ENCODE peak calls at places on chromosomes 4 and X, in nine cellular contexts. N is neural progenitor cell; Z is A549; T is AG09309; I is astrocyte of the spinal cord; A is esophagus squamous epithelium; C is CD8-positive, alpha-beta T cell; G is HCT116; V is uterus. Q is an unnamed sample.

GRCh38 chr4:139619644-139620043 is 46.0 kb upstream of the MGST2 start:
- DNase-seq in N (peak; percentile 46), Z (peak; percentile 55), T (no peak), I (no peak), A (no peak), C (no peak), G (no peak), V (no peak), Q (no peak)

GRCh38 chr4:103244251-103244650 is 46.1 kb upstream of the CENPE start:
- DNase-seq in N (no peak), Z (no peak), T (no peak), I (no peak), A (no peak), C (no peak), G (no peak), V (no peak), Q (no peak)

GRCh38 chr4:128386761-128387599 is 99.4 kb upstream of the PGRMC2 start:
- DNase-seq in N (no peak), Z (peak; percentile 90), T (peak; percentile 92), I (peak; percentile 98), A (peak; percentile 30), C (no peak), G (peak; percentile 67), V (peak; percentile 96), Q (peak; percentile 98)

GRCh38 chrX:96147645-96148044 is 537.0 kb upstream of the DIAPH2 start:
- DNase-seq in N (no peak), Z (no peak), T (no peak), I (no peak), A (no peak), C (no peak), G (no peak), V (no peak), Q (no peak)

GRCh38 chr4:185566425-185566824 is 31.1 kb upstream of the PDLIM3 start:
- DNase-seq in N (no peak), Z (no peak), T (no peak), I (no peak), A (no peak), C (no peak), G (no peak), V (no peak), Q (no peak)

GRCh38 chr4:142351958-142352357 is 494.1 kb downstream of the INPP4B start:
- DNase-seq in N (peak; percentile 71), Z (no peak), T (no peak), I (no peak), A (no peak), C (no peak), G (no peak), V (no peak), Q (no peak)

GRCh38 chr4:40976343-40976742 is 226.6 kb downstream of the NSUN7 start:
- DNase-seq in N (peak; percentile 72), Z (peak; percentile 59), T (no peak), I (peak; percentile 72), A (no peak), C (no peak), G (peak; percentile 51), V (no peak), Q (peak; percentile 74)

GRCh38 chr4:153816542-153816941 is 27.7 kb upstream of the SFRP2 start:
- DNase-seq in N (no peak), Z (no peak), T (no peak), I (no peak), A (no peak), C (no peak), G (no peak), V (no peak), Q (no peak)

GRCh38 chr4:15197005-15197404 is 194.7 kb downstream of the CPEB2 start:
- DNase-seq in N (peak; percentile 45), Z (peak; percentile 8), T (no peak), I (peak; percentile 69), A (no peak), C (no peak), G (no peak), V (no peak), Q (no peak)

GRCh38 chr4:81237791-81238190 is 22.8 kb upstream of the PRKG2 start:
- DNase-seq in N (no peak), Z (no peak), T (no peak), I (no peak), A (no peak), C (no peak), G (no peak), V (no peak), Q (no peak)

GRCh38 chrX:18945488-18945887 is 38.4 kb downstream of the PHKA2 start:
- DNase-seq in N (no peak), Z (no peak), T (no peak), I (no peak), A (no peak), C (no peak), G (no peak), V (no peak), Q (no peak)

GRCh38 chrX:48700951-48701653 is 4.6 kb downstream of the SUV39H1 start:
- DNase-seq in N (no peak), Z (no peak), T (no peak), I (no peak), A (no peak), C (no peak), G (no peak), V (no peak), Q (no peak)

GRCh38 chr4:56972389-56972788 is 5.0 kb downstream of the NOA1 start:
- DNase-seq in N (no peak), Z (no peak), T (no peak), I (no peak), A (no peak), C (no peak), G (no peak), V (no peak), Q (no peak)

GRCh38 chr4:77815651-77816050 is 3.5 kb downstream of the CNOT6L start:
- DNase-seq in N (no peak), Z (no peak), T (no peak), I (no peak), A (no peak), C (no peak), G (no peak), V (no peak), Q (no peak)

GRCh38 chrX:22520128-22520828 is 247.6 kb downstream of the CBLL2 start:
- DNase-seq in N (no peak), Z (no peak), T (no peak), I (no peak), A (no peak), C (no peak), G (peak; percentile 2), V (no peak), Q (no peak)

GRCh38 chr4:148651991-148652390 is 209.8 kb upstream of the NR3C2 start:
- DNase-seq in N (peak; percentile 3), Z (no peak), T (no peak), I (no peak), A (no peak), C (no peak), G (no peak), V (no peak), Q (no peak)

GRCh38 chr4:688695-689497 is at the start of gene SLC49A3:
- DNase-seq in N (peak; percentile 45), Z (no peak), T (no peak), I (no peak), A (no peak), C (no peak), G (no peak), V (no peak), Q (no peak)
- H3K4me3 ChIP-seq in N (peak within 1 kb of the TSS; percentile 39), Z (no peak within 1 kb of the TSS), T (peak within 1 kb of the TSS; percentile 40), I (peak within 1 kb of the TSS; percentile 29), A (peak within 1 kb of the TSS; percentile 44), C (no peak within 1 kb of the TSS), G (peak within 1 kb of the TSS; percentile 58), V (peak within 1 kb of the TSS; percentile 31), Q (peak within 1 kb of the TSS; percentile 18)

GRCh38 chr4:1712216-1713002 is at the start of gene SLBP:
- DNase-seq in N (peak; percentile 94), Z (peak; percentile 97), T (peak; percentile 58), I (peak; percentile 91), A (peak; percentile 90), C (peak; percentile 98), G (peak; percentile 93), V (peak; percentile 95), Q (peak; percentile 58)
- TF ChIP-seq CTCF in N (peak; percentile 5), Z (no peak), T (no peak), I (no peak), A (no peak), C (no peak), G (no peak), V (peak; percentile 9), Q (no peak)

GRCh38 chrX:41823402-41823801 is 99.4 kb downstream of the GPR82 start:
- DNase-seq in N (no peak), Z (peak; percentile 10), T (no peak), I (no peak), A (no peak), C (no peak), G (no peak), V (no peak), Q (no peak)

GRCh38 chrX:41825796-41826195 is 97.6 kb downstream of the CASK start:
- DNase-seq in N (no peak), Z (no peak), T (no peak), I (no peak), A (no peak), C (no peak), G (no peak), V (no peak), Q (no peak)

GRCh38 chrX:41828821-41829220 is 94.5 kb downstream of the CASK start:
- DNase-seq in N (no peak), Z (no peak), T (no peak), I (no peak), A (no peak), C (no peak), G (no peak), V (no peak), Q (no peak)

GRCh38 chrX:41824551-41824950 is 98.8 kb downstream of the CASK start:
- DNase-seq in N (no peak), Z (peak; percentile 27), T (no peak), I (peak; percentile 55), A (no peak), C (no peak), G (peak; percentile 51), V (no peak), Q (peak; percentile 28)

GRCh38 chrX:41827886-41828285 is 95.5 kb downstream of the CASK start:
- DNase-seq in N (peak; percentile 2), Z (no peak), T (no peak), I (peak; percentile 8), A (no peak), C (no peak), G (no peak), V (no peak), Q (no peak)
- H3K4me3 ChIP-seq in N (no peak overlapping the region), Z (no peak overlapping the region), T (no peak overlapping the region), I (no peak overlapping the region), A (no peak overlapping the region), C (no peak overlapping the region), G (no peak overlapping the region), V (no peak overlapping the region), Q (no peak overlapping the region)

GRCh38 chr4:164700471-164700870 is 53.5 kb upstream of the SMIM31 start:
- DNase-seq in N (peak; percentile 64), Z (peak; percentile 41), T (no peak), I (no peak), A (no peak), C (no peak), G (peak; percentile 56), V (no peak), Q (no peak)
- TF ChIP-seq CTCF in N (peak; percentile 65), Z (no peak), T (no peak), I (no peak), A (no peak), C (no peak), G (peak; percentile 28), V (no peak), Q (no peak)

GRCh38 chrX:16123222-16123786 is at the start of gene GRPR:
- DNase-seq in N (peak; percentile 96), Z (peak; percentile 81), T (peak; percentile 71), I (peak; percentile 87), A (peak; percentile 1), C (peak; percentile 43), G (peak; percentile 74), V (peak; percentile 50), Q (peak; percentile 72)
- H3K4me3 ChIP-seq in N (peak within 1 kb of the TSS; percentile 29), Z (no peak within 1 kb of the TSS), T (no peak within 1 kb of the TSS), I (no peak within 1 kb of the TSS), A (no peak within 1 kb of the TSS), C (no peak within 1 kb of the TSS), G (no peak within 1 kb of the TSS), V (no peak within 1 kb of the TSS), Q (no peak within 1 kb of the TSS)